ENCODE peak calls at places on chromosomes 16 and 17, in ten cellular contexts. One of them, this sample, is unnamed.

GRCh38 chr17:79374807-79375206 is 236.0 kb downstream of the RBFOX3 start:
- DNase-seq in ascending aorta: no peak
- DNase-seq in lung: no peak
- DNase-seq in cardiac fibroblast: no peak
- DNase-seq in mucosa of descending colon: no peak
- DNase-seq in AG10803: no peak
- DNase-seq in AG04450: no peak
- DNase-seq in lower leg skin: no peak
- DNase-seq in GM12865: no peak
- DNase-seq in RWPE1: no peak
- DNase-seq in this sample: no peak

GRCh38 chr17:49013311-49014205 is 16.4 kb downstream of the IGF2BP1 start:
- DNase-seq in mucosa of descending colon: no peak
- DNase-seq in cardiac fibroblast: peak
- DNase-seq in AG04450: no peak
- DNase-seq in GM12865: no peak
- DNase-seq in lung: no peak
- DNase-seq in RWPE1: no peak
- DNase-seq in ascending aorta: no peak
- DNase-seq in lower leg skin: peak
- DNase-seq in AG10803: peak
- DNase-seq in this sample: no peak

GRCh38 chr17:78240839-78241238 is 9.4 kb downstream of the TMEM235 start:
- DNase-seq in cardiac fibroblast: no peak
- DNase-seq in RWPE1: no peak
- DNase-seq in lung: no peak
- DNase-seq in mucosa of descending colon: no peak
- DNase-seq in AG10803: no peak
- DNase-seq in ascending aorta: no peak
- DNase-seq in AG04450: no peak
- DNase-seq in GM12865: no peak
- DNase-seq in lower leg skin: no peak
- DNase-seq in this sample: no peak

GRCh38 chr17:21127508-21128077 is 829 bp downstream of the DHRS7B start:
- DNase-seq in GM12865: no peak
- DNase-seq in mucosa of descending colon: no peak
- DNase-seq in RWPE1: no peak
- DNase-seq in AG04450: no peak
- DNase-seq in ascending aorta: no peak
- DNase-seq in cardiac fibroblast: peak
- DNase-seq in AG10803: peak
- DNase-seq in lung: no peak
- DNase-seq in lower leg skin: no peak
- DNase-seq in this sample: no peak

GRCh38 chr16:17512636-17513220 is 42.0 kb upstream of the XYLT1 start:
- DNase-seq in lung: no peak
- DNase-seq in AG04450: no peak
- DNase-seq in lower leg skin: no peak
- DNase-seq in GM12865: no peak
- DNase-seq in AG10803: peak
- DNase-seq in RWPE1: no peak
- DNase-seq in ascending aorta: no peak
- DNase-seq in cardiac fibroblast: no peak
- DNase-seq in mucosa of descending colon: no peak
- DNase-seq in this sample: no peak

GRCh38 chr17:21466550-21466949 is 90.4 kb downstream of the KCNJ12 start:
- DNase-seq in AG04450: no peak
- DNase-seq in AG10803: no peak
- DNase-seq in cardiac fibroblast: no peak
- DNase-seq in GM12865: no peak
- DNase-seq in ascending aorta: no peak
- DNase-seq in lung: no peak
- DNase-seq in lower leg skin: peak
- DNase-seq in RWPE1: no peak
- DNase-seq in mucosa of descending colon: no peak
- DNase-seq in this sample: no peak

GRCh38 chr17:74466111-74466784 is at the start of gene CD300A:
- DNase-seq in ascending aorta: no peak
- DNase-seq in mucosa of descending colon: peak
- DNase-seq in GM12865: peak
- DNase-seq in RWPE1: no peak
- DNase-seq in lower leg skin: no peak
- DNase-seq in lung: peak
- DNase-seq in cardiac fibroblast: no peak
- DNase-seq in AG10803: no peak
- DNase-seq in AG04450: no peak
- DNase-seq in this sample: no peak

GRCh38 chr17:31492880-31493655 is 101.6 kb downstream of the RAB11FIP4 start:
- DNase-seq in cardiac fibroblast: no peak
- DNase-seq in ascending aorta: peak
- DNase-seq in AG04450: no peak
- DNase-seq in GM12865: peak
- DNase-seq in lung: peak
- DNase-seq in lower leg skin: no peak
- DNase-seq in AG10803: no peak
- DNase-seq in RWPE1: no peak
- DNase-seq in mucosa of descending colon: peak
- DNase-seq in this sample: no peak

GRCh38 chr16:3131755-3132377 is 3.0 kb upstream of the ZNF213 start:
- DNase-seq in lung: no peak
- DNase-seq in mucosa of descending colon: peak
- DNase-seq in AG04450: no peak
- DNase-seq in RWPE1: peak
- DNase-seq in ascending aorta: no peak
- DNase-seq in AG10803: no peak
- DNase-seq in lower leg skin: no peak
- DNase-seq in GM12865: no peak
- DNase-seq in cardiac fibroblast: peak
- DNase-seq in this sample: no peak

GRCh38 chr17:76262732-76263344 is 2.3 kb upstream of the UBALD2 start:
- DNase-seq in cardiac fibroblast: no peak
- DNase-seq in AG04450: no peak
- DNase-seq in GM12865: peak
- DNase-seq in mucosa of descending colon: peak
- DNase-seq in lower leg skin: no peak
- DNase-seq in lung: no peak
- DNase-seq in AG10803: no peak
- DNase-seq in RWPE1: no peak
- DNase-seq in ascending aorta: no peak
- DNase-seq in this sample: no peak

GRCh38 chr16:72800524-72800923 is 247.4 kb downstream of the ZFHX3 start:
- DNase-seq in mucosa of descending colon: no peak
- DNase-seq in ascending aorta: no peak
- DNase-seq in cardiac fibroblast: no peak
- DNase-seq in RWPE1: no peak
- DNase-seq in AG10803: no peak
- DNase-seq in lower leg skin: no peak
- DNase-seq in lung: no peak
- DNase-seq in GM12865: no peak
- DNase-seq in AG04450: no peak
- DNase-seq in this sample: no peak

GRCh38 chr16:34803683-34804416 is 1344.4 kb downstream of the TP53TG3F start:
- DNase-seq in AG10803: no peak
- DNase-seq in lower leg skin: no peak
- DNase-seq in cardiac fibroblast: no peak
- DNase-seq in mucosa of descending colon: no peak
- DNase-seq in RWPE1: no peak
- DNase-seq in lung: no peak
- DNase-seq in GM12865: no peak
- DNase-seq in AG04450: no peak
- DNase-seq in ascending aorta: no peak
- DNase-seq in this sample: peak

GRCh38 chr16:74774223-74775139 is at the start of gene FA2H:
- DNase-seq in cardiac fibroblast: peak
- DNase-seq in RWPE1: peak
- DNase-seq in AG04450: no peak
- DNase-seq in lung: peak
- DNase-seq in lower leg skin: peak
- DNase-seq in mucosa of descending colon: peak
- DNase-seq in ascending aorta: no peak
- DNase-seq in AG10803: no peak
- DNase-seq in GM12865: peak
- DNase-seq in this sample: peak
- TF ChIP-seq CTCF in cardiac fibroblast: no peak
- TF ChIP-seq CTCF in RWPE1: peak
- TF ChIP-seq CTCF in AG04450: peak
- TF ChIP-seq CTCF in lung: no peak
- TF ChIP-seq CTCF in lower leg skin: no peak
- TF ChIP-seq CTCF in mucosa of descending colon: peak
- TF ChIP-seq CTCF in ascending aorta: no peak
- TF ChIP-seq CTCF in AG10803: no peak
- TF ChIP-seq CTCF in GM12865: peak
- TF ChIP-seq CTCF in this sample: peak

GRCh38 chr16:90081606-90081970 is 4.5 kb upstream of the PRDM7 start:
- DNase-seq in AG10803: no peak
- DNase-seq in GM12865: no peak
- DNase-seq in RWPE1: no peak
- DNase-seq in AG04450: no peak
- DNase-seq in lung: no peak
- DNase-seq in mucosa of descending colon: no peak
- DNase-seq in ascending aorta: no peak
- DNase-seq in cardiac fibroblast: no peak
- DNase-seq in lower leg skin: peak
- DNase-seq in this sample: no peak

GRCh38 chr16:90078594-90078895 is 1.4 kb upstream of the PRDM7 start:
- DNase-seq in AG10803: no peak
- DNase-seq in ascending aorta: no peak
- DNase-seq in lung: no peak
- DNase-seq in AG04450: no peak
- DNase-seq in GM12865: no peak
- DNase-seq in lower leg skin: no peak
- DNase-seq in mucosa of descending colon: no peak
- DNase-seq in cardiac fibroblast: no peak
- DNase-seq in RWPE1: no peak
- DNase-seq in this sample: no peak

GRCh38 chr16:90077757-90078593 is 844 bp upstream of the PRDM7 start:
- DNase-seq in cardiac fibroblast: peak
- DNase-seq in RWPE1: no peak
- DNase-seq in AG04450: no peak
- DNase-seq in lung: no peak
- DNase-seq in mucosa of descending colon: peak
- DNase-seq in GM12865: peak
- DNase-seq in ascending aorta: no peak
- DNase-seq in lower leg skin: peak
- DNase-seq in AG10803: peak
- DNase-seq in this sample: no peak

GRCh38 chr16:90072442-90073105 is 4.6 kb downstream of the PRDM7 start:
- DNase-seq in ascending aorta: no peak
- DNase-seq in mucosa of descending colon: no peak
- DNase-seq in AG10803: no peak
- DNase-seq in RWPE1: no peak
- DNase-seq in lower leg skin: no peak
- DNase-seq in GM12865: no peak
- DNase-seq in lung: no peak
- DNase-seq in AG04450: no peak
- DNase-seq in cardiac fibroblast: peak
- DNase-seq in this sample: no peak

DNA sequence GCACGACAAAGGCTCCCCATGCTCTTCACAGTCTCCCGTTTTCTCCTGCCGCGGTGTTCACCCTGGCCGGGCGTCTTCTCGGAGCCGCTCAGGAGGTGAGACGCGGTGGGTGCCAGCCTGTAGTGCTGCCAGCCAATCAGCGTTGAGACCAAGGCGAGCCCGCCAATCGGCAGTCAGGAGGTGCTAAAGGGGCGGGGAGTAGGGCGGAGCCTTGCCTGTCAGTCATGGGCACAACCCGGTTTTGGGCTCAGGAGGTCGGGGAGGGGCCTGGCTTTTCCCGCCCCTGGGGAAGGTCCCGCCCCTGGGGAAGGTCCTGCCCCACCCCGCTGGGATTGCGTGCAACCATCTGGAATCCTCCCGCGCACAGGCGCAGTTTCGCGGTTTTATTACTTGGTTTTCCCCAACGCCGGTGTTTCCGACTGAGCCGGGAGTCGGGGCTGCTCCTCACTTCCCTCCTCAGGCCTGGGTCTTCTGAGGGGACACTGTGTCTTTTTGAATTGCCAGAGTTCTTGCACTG is at the start of gene PRDM7:
- DNase-seq in ascending aorta: peak
- DNase-seq in mucosa of descending colon: peak
- DNase-seq in AG10803: peak
- DNase-seq in GM12865: peak
- DNase-seq in cardiac fibroblast: peak
- DNase-seq in RWPE1: peak
- DNase-seq in AG04450: peak
- DNase-seq in lower leg skin: peak
- DNase-seq in lung: peak
- DNase-seq in this sample: peak
- TF ChIP-seq CTCF in ascending aorta: no peak
- TF ChIP-seq CTCF in mucosa of descending colon: no peak
- TF ChIP-seq CTCF in AG10803: no peak
- TF ChIP-seq CTCF in GM12865: no peak
- TF ChIP-seq CTCF in cardiac fibroblast: no peak
- TF ChIP-seq CTCF in RWPE1: no peak
- TF ChIP-seq CTCF in AG04450: no peak
- TF ChIP-seq CTCF in lower leg skin: no peak
- TF ChIP-seq CTCF in lung: no peak
- TF ChIP-seq CTCF in this sample: no peak

DNA sequence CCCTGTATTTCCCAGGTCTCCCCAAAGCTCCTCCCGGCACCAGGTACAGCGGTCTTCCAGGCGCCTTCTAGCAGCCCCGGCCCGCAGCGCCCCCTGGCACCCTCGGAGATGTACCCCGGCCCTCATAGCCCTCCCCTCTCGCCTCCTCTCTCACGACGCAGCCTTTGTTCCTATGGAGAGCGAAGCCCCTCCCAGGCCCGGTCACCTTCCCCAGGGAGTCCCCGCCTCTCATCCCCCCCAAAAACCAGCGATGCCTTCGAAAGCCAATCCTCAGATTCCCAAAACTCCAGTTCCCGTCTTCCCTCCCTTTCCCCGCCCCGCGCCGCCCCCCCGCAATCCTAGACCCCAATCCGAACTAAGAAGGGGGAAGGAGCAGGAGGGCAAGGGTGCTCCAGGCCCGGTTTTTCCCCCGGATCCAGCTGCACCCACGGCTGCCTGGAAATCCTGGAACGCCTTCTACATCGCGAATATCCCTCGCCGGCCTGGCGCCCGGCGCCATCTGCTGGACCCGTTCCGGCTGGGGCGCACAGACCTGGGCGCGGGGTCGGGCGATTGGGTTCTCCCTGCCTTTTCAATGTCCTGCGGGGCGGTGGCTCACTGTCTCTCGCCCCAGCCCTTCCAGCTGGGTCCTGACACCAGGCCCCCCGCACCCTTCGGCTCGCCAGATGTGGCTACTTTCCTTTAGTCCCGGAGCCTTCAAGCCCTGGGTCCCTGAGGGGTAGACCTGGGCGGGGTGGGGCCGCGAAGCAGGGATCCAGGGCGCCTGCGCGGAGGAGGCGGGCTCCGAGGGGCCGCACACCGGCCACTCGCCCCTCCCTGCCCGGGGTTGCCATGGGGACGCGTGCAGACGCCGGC is at the start of gene DNAH2:
- DNase-seq in ascending aorta: peak
- DNase-seq in RWPE1: peak
- DNase-seq in mucosa of descending colon: peak
- DNase-seq in AG10803: peak
- DNase-seq in AG04450: peak
- DNase-seq in lower leg skin: peak
- DNase-seq in lung: peak
- DNase-seq in cardiac fibroblast: peak
- DNase-seq in GM12865: peak
- DNase-seq in this sample: no peak
- TF ChIP-seq CTCF in ascending aorta: no peak
- TF ChIP-seq CTCF in RWPE1: peak
- TF ChIP-seq CTCF in mucosa of descending colon: peak
- TF ChIP-seq CTCF in AG10803: peak
- TF ChIP-seq CTCF in AG04450: peak
- TF ChIP-seq CTCF in lower leg skin: no peak
- TF ChIP-seq CTCF in lung: no peak
- TF ChIP-seq CTCF in cardiac fibroblast: peak
- TF ChIP-seq CTCF in GM12865: peak
- TF ChIP-seq CTCF in this sample: peak

GRCh38 chr17:5241861-5242671 is 7.4 kb upstream of the SCIMP start:
- DNase-seq in GM12865: peak
- DNase-seq in cardiac fibroblast: no peak
- DNase-seq in lower leg skin: no peak
- DNase-seq in AG10803: no peak
- DNase-seq in mucosa of descending colon: peak
- DNase-seq in lung: no peak
- DNase-seq in AG04450: no peak
- DNase-seq in RWPE1: no peak
- DNase-seq in ascending aorta: no peak
- DNase-seq in this sample: no peak
- TF ChIP-seq CTCF in GM12865: no peak
- TF ChIP-seq CTCF in cardiac fibroblast: no peak
- TF ChIP-seq CTCF in lower leg skin: no peak
- TF ChIP-seq CTCF in AG10803: no peak
- TF ChIP-seq CTCF in mucosa of descending colon: no peak
- TF ChIP-seq CTCF in lung: no peak
- TF ChIP-seq CTCF in AG04450: no peak
- TF ChIP-seq CTCF in RWPE1: no peak
- TF ChIP-seq CTCF in ascending aorta: no peak
- TF ChIP-seq CTCF in this sample: no peak

This sample was measured in RWPE2.